ENCODE peak calls at places on chromosomes 6 and 20, in five cellular contexts. X is activated CD4-positive, alpha-beta T cell treated with anti-CD3 and anti-CD28 coated beads for 36 hours; I is lower leg skin; M is cardiac fibroblast; P is HS-5. O is an unnamed sample.

GRCh38 chr20:47558295-47558694 is 56.6 kb downstream of the NCOA3 start:
- DNase-seq in X (no peak), M (no peak), P (no peak), I (no peak), O (no peak)

GRCh38 chr6:143429970-143430369 is 20.5 kb downstream of the ADAT2 start:
- DNase-seq in P (no peak), M (no peak), X (no peak), I (no peak), O (no peak)

GRCh38 chr6:90458353-90459224 is 128.3 kb downstream of the MAP3K7 start:
- DNase-seq in X (peak; percentile 93), P (no peak), I (no peak), M (peak; percentile 33), O (no peak)

GRCh38 chr20:36344517-36345132 is 38.5 kb downstream of the DLGAP4 start:
- DNase-seq in I (no peak), P (peak; percentile 1), X (peak; percentile 56), M (peak; percentile 62), O (peak; percentile 71)

GRCh38 chr20:44909872-44910689 is at the start of gene PABPC1L:
- DNase-seq in P (no peak), I (peak; percentile 30), X (peak; percentile 86), M (peak; percentile 72), O (peak; percentile 87)

GRCh38 chr20:38620501-38620900 is 18.9 kb downstream of the ARHGAP40 start:
- DNase-seq in M (no peak), P (no peak), I (no peak), X (no peak), O (no peak)

GRCh38 chr6:96186516-96187195 is 170.9 kb downstream of the FUT9 start:
- DNase-seq in I (no peak), P (no peak), M (no peak), X (no peak), O (no peak)

GRCh38 chr6:149961728-149962425 is 1.9 kb upstream of the ULBP1 start:
- DNase-seq in I (no peak), M (peak; percentile 29), P (no peak), X (peak; percentile 73), O (no peak)

GRCh38 chr6:139533573-139534471 is 159.4 kb upstream of the CITED2 start:
- DNase-seq in I (no peak), M (peak; percentile 94), X (no peak), P (peak; percentile 56), O (peak; percentile 29)

GRCh38 chr20:49392745-49393144 is 89.7 kb downstream of the KCNB1 start:
- DNase-seq in I (no peak), M (no peak), P (no peak), X (no peak), O (no peak)

GRCh38 chr20:34331838-34332237 is 28.7 kb upstream of the AHCY start:
- DNase-seq in P (no peak), I (no peak), M (no peak), X (no peak), O (no peak)

GRCh38 chr6:45422541-45423110 is 44.9 kb upstream of the SUPT3H start:
- DNase-seq in I (no peak), M (peak; percentile 71), X (peak; percentile 76), P (no peak), O (peak; percentile 63)

GRCh38 chr6:31559958-31560696 is 12.0 kb upstream of the LTA start:
- DNase-seq in X (peak; percentile 80), P (no peak), I (no peak), M (peak; percentile 80), O (peak; percentile 74)

O was measured in AG08396.